ENCODE peak calls at places on chromosome 1, in ten cellular contexts. One of them, this sample, is unnamed.

GRCh38 chr1:205827623-205828022 is 14.6 kb upstream of the SLC41A1 start:
- DNase-seq in choroid plexus epithelial cell: no peak
- DNase-seq in GM12865: no peak
- DNase-seq in coronary artery: no peak
- DNase-seq in cardiac muscle cell: no peak
- DNase-seq in CD8-positive, alpha-beta T cell: no peak
- DNase-seq in astrocyte of the spinal cord: no peak
- DNase-seq in fibroblast of pulmonary artery: no peak
- DNase-seq in astrocyte: no peak
- DNase-seq in heart right ventricle: no peak
- DNase-seq in this sample: no peak

GRCh38 chr1:111976332-111976731 is 13.1 kb downstream of the KCND3 start:
- DNase-seq in choroid plexus epithelial cell: no peak
- DNase-seq in GM12865: no peak
- DNase-seq in coronary artery: no peak
- DNase-seq in cardiac muscle cell: no peak
- DNase-seq in CD8-positive, alpha-beta T cell: no peak
- DNase-seq in astrocyte of the spinal cord: no peak
- DNase-seq in fibroblast of pulmonary artery: no peak
- DNase-seq in astrocyte: no peak
- DNase-seq in heart right ventricle: no peak
- DNase-seq in this sample: no peak

GRCh38 chr1:203702130-203702577 is 62.8 kb upstream of the LAX1 start:
- DNase-seq in choroid plexus epithelial cell: peak
- DNase-seq in GM12865: peak
- DNase-seq in coronary artery: no peak
- DNase-seq in cardiac muscle cell: peak
- DNase-seq in CD8-positive, alpha-beta T cell: peak
- DNase-seq in astrocyte of the spinal cord: peak
- DNase-seq in fibroblast of pulmonary artery: peak
- DNase-seq in astrocyte: no peak
- DNase-seq in heart right ventricle: no peak
- DNase-seq in this sample: peak

GRCh38 chr1:202592141-202592540 is 118.1 kb downstream of the SYT2 start:
- DNase-seq in choroid plexus epithelial cell: no peak
- DNase-seq in GM12865: no peak
- DNase-seq in coronary artery: no peak
- DNase-seq in cardiac muscle cell: no peak
- DNase-seq in CD8-positive, alpha-beta T cell: no peak
- DNase-seq in astrocyte of the spinal cord: no peak
- DNase-seq in fibroblast of pulmonary artery: no peak
- DNase-seq in astrocyte: no peak
- DNase-seq in heart right ventricle: no peak
- DNase-seq in this sample: no peak

GRCh38 chr1:99441234-99442095 is 177.2 kb downstream of the PLPPR4 start:
- DNase-seq in choroid plexus epithelial cell: peak
- DNase-seq in GM12865: no peak
- DNase-seq in coronary artery: no peak
- DNase-seq in cardiac muscle cell: no peak
- DNase-seq in CD8-positive, alpha-beta T cell: no peak
- DNase-seq in astrocyte of the spinal cord: peak
- DNase-seq in fibroblast of pulmonary artery: peak
- DNase-seq in astrocyte: peak
- DNase-seq in heart right ventricle: no peak
- DNase-seq in this sample: peak

GRCh38 chr1:199311478-199312242 is 672.8 kb downstream of the PTPRC start:
- DNase-seq in choroid plexus epithelial cell: no peak
- DNase-seq in GM12865: no peak
- DNase-seq in coronary artery: no peak
- DNase-seq in cardiac muscle cell: no peak
- DNase-seq in CD8-positive, alpha-beta T cell: no peak
- DNase-seq in astrocyte of the spinal cord: no peak
- DNase-seq in fibroblast of pulmonary artery: no peak
- DNase-seq in astrocyte: no peak
- DNase-seq in heart right ventricle: no peak
- DNase-seq in this sample: no peak

GRCh38 chr1:93770640-93771039 is 89.0 kb upstream of the BCAR3 start:
- DNase-seq in choroid plexus epithelial cell: no peak
- DNase-seq in GM12865: no peak
- DNase-seq in coronary artery: no peak
- DNase-seq in cardiac muscle cell: peak
- DNase-seq in CD8-positive, alpha-beta T cell: no peak
- DNase-seq in astrocyte of the spinal cord: no peak
- DNase-seq in fibroblast of pulmonary artery: peak
- DNase-seq in astrocyte: no peak
- DNase-seq in heart right ventricle: no peak
- DNase-seq in this sample: peak

GRCh38 chr1:59194621-59195020 is 102.3 kb upstream of the FGGY start:
- DNase-seq in choroid plexus epithelial cell: no peak
- DNase-seq in GM12865: no peak
- DNase-seq in coronary artery: no peak
- DNase-seq in cardiac muscle cell: no peak
- DNase-seq in CD8-positive, alpha-beta T cell: no peak
- DNase-seq in astrocyte of the spinal cord: no peak
- DNase-seq in fibroblast of pulmonary artery: no peak
- DNase-seq in astrocyte: no peak
- DNase-seq in heart right ventricle: no peak
- DNase-seq in this sample: no peak

GRCh38 chr1:2989976-2990375 is 31.3 kb upstream of the ACTRT2 start:
- DNase-seq in choroid plexus epithelial cell: no peak
- DNase-seq in GM12865: no peak
- DNase-seq in coronary artery: no peak
- DNase-seq in cardiac muscle cell: no peak
- DNase-seq in CD8-positive, alpha-beta T cell: no peak
- DNase-seq in astrocyte of the spinal cord: no peak
- DNase-seq in fibroblast of pulmonary artery: no peak
- DNase-seq in astrocyte: no peak
- DNase-seq in heart right ventricle: no peak
- DNase-seq in this sample: no peak

GRCh38 chr1:225449261-225449660 is 21.4 kb upstream of the LBR start:
- DNase-seq in choroid plexus epithelial cell: no peak
- DNase-seq in GM12865: no peak
- DNase-seq in coronary artery: peak
- DNase-seq in cardiac muscle cell: no peak
- DNase-seq in CD8-positive, alpha-beta T cell: no peak
- DNase-seq in astrocyte of the spinal cord: no peak
- DNase-seq in fibroblast of pulmonary artery: no peak
- DNase-seq in astrocyte: no peak
- DNase-seq in heart right ventricle: no peak
- DNase-seq in this sample: no peak

GRCh38 chr1:192530254-192530653 is 45.3 kb upstream of the RGS1 start:
- DNase-seq in choroid plexus epithelial cell: peak
- DNase-seq in GM12865: peak
- DNase-seq in coronary artery: no peak
- DNase-seq in cardiac muscle cell: no peak
- DNase-seq in CD8-positive, alpha-beta T cell: no peak
- DNase-seq in astrocyte of the spinal cord: peak
- DNase-seq in fibroblast of pulmonary artery: peak
- DNase-seq in astrocyte: peak
- DNase-seq in heart right ventricle: no peak
- DNase-seq in this sample: peak

GRCh38 chr1:240338837-240339236 is 247.2 kb downstream of the FMN2 start:
- DNase-seq in choroid plexus epithelial cell: no peak
- DNase-seq in GM12865: no peak
- DNase-seq in coronary artery: no peak
- DNase-seq in cardiac muscle cell: no peak
- DNase-seq in CD8-positive, alpha-beta T cell: no peak
- DNase-seq in astrocyte of the spinal cord: no peak
- DNase-seq in fibroblast of pulmonary artery: no peak
- DNase-seq in astrocyte: no peak
- DNase-seq in heart right ventricle: no peak
- DNase-seq in this sample: no peak

GRCh38 chr1:161216945-161217712 is 2.0 kb downstream of the FCER1G start:
- DNase-seq in choroid plexus epithelial cell: peak
- DNase-seq in GM12865: peak
- DNase-seq in coronary artery: no peak
- DNase-seq in cardiac muscle cell: no peak
- DNase-seq in CD8-positive, alpha-beta T cell: no peak
- DNase-seq in astrocyte of the spinal cord: peak
- DNase-seq in fibroblast of pulmonary artery: peak
- DNase-seq in astrocyte: peak
- DNase-seq in heart right ventricle: no peak
- DNase-seq in this sample: peak

GRCh38 chr1:81717230-81717629 is 83.5 kb upstream of the ADGRL2 start:
- DNase-seq in choroid plexus epithelial cell: peak
- DNase-seq in GM12865: no peak
- DNase-seq in coronary artery: no peak
- DNase-seq in cardiac muscle cell: no peak
- DNase-seq in CD8-positive, alpha-beta T cell: no peak
- DNase-seq in astrocyte of the spinal cord: peak
- DNase-seq in fibroblast of pulmonary artery: no peak
- DNase-seq in astrocyte: no peak
- DNase-seq in heart right ventricle: no peak
- DNase-seq in this sample: no peak

DNA sequence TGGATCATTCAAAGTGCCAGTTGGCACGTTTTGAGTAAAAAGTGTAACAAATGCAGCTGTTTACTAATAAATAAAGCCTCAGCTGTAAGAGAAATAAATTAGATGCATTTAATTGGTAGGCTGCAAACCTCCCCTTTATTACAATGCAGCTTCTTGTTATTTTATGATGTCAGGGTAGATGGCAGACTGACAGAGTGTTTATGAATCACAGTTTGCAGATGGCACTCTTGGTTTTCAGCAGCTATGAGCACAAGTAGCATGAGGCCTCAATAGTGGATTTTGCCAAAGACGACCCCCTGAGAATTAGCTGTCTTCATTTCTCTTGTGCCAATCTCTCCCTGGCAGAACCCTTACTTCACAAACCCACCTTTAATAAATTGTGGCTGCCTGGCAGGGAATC is 161.2 kb upstream of the C1orf87 start:
- DNase-seq in choroid plexus epithelial cell: no peak
- DNase-seq in GM12865: no peak
- DNase-seq in coronary artery: no peak
- DNase-seq in cardiac muscle cell: no peak
- DNase-seq in CD8-positive, alpha-beta T cell: no peak
- DNase-seq in astrocyte of the spinal cord: no peak
- DNase-seq in fibroblast of pulmonary artery: no peak
- DNase-seq in astrocyte: no peak
- DNase-seq in heart right ventricle: no peak
- DNase-seq in this sample: no peak
- H3K4me3 ChIP-seq in choroid plexus epithelial cell: no peak
- H3K4me3 ChIP-seq in GM12865: no peak
- H3K4me3 ChIP-seq in coronary artery: no peak
- H3K4me3 ChIP-seq in cardiac muscle cell: no peak
- H3K4me3 ChIP-seq in CD8-positive, alpha-beta T cell: no peak
- H3K4me3 ChIP-seq in astrocyte of the spinal cord: no peak
- H3K4me3 ChIP-seq in fibroblast of pulmonary artery: no peak
- H3K4me3 ChIP-seq in astrocyte: no peak
- H3K4me3 ChIP-seq in heart right ventricle: no peak
- H3K4me3 ChIP-seq in this sample: no peak

GRCh38 chr1:53682881-53683280 is 56.1 kb downstream of the GLIS1 start:
- DNase-seq in choroid plexus epithelial cell: no peak
- DNase-seq in GM12865: no peak
- DNase-seq in coronary artery: no peak
- DNase-seq in cardiac muscle cell: no peak
- DNase-seq in CD8-positive, alpha-beta T cell: no peak
- DNase-seq in astrocyte of the spinal cord: no peak
- DNase-seq in fibroblast of pulmonary artery: no peak
- DNase-seq in astrocyte: no peak
- DNase-seq in heart right ventricle: no peak
- DNase-seq in this sample: no peak

GRCh38 chr1:53681647-53682368 is 57.2 kb downstream of the GLIS1 start:
- DNase-seq in choroid plexus epithelial cell: peak
- DNase-seq in GM12865: peak
- DNase-seq in coronary artery: no peak
- DNase-seq in cardiac muscle cell: peak
- DNase-seq in CD8-positive, alpha-beta T cell: peak
- DNase-seq in astrocyte of the spinal cord: no peak
- DNase-seq in fibroblast of pulmonary artery: peak
- DNase-seq in astrocyte: no peak
- DNase-seq in heart right ventricle: peak
- DNase-seq in this sample: peak

GRCh38 chr1:53683986-53684740 is 54.8 kb downstream of the GLIS1 start:
- DNase-seq in choroid plexus epithelial cell: no peak
- DNase-seq in GM12865: no peak
- DNase-seq in coronary artery: no peak
- DNase-seq in cardiac muscle cell: peak
- DNase-seq in CD8-positive, alpha-beta T cell: no peak
- DNase-seq in astrocyte of the spinal cord: no peak
- DNase-seq in fibroblast of pulmonary artery: no peak
- DNase-seq in astrocyte: no peak
- DNase-seq in heart right ventricle: no peak
- DNase-seq in this sample: no peak

GRCh38 chr1:53680868-53681267 is 58.1 kb downstream of the GLIS1 start:
- DNase-seq in choroid plexus epithelial cell: no peak
- DNase-seq in GM12865: no peak
- DNase-seq in coronary artery: no peak
- DNase-seq in cardiac muscle cell: no peak
- DNase-seq in CD8-positive, alpha-beta T cell: no peak
- DNase-seq in astrocyte of the spinal cord: no peak
- DNase-seq in fibroblast of pulmonary artery: no peak
- DNase-seq in astrocyte: no peak
- DNase-seq in heart right ventricle: no peak
- DNase-seq in this sample: no peak

GRCh38 chr1:53682369-53682685 is 56.6 kb downstream of the GLIS1 start:
- DNase-seq in choroid plexus epithelial cell: no peak
- DNase-seq in GM12865: no peak
- DNase-seq in coronary artery: no peak
- DNase-seq in cardiac muscle cell: no peak
- DNase-seq in CD8-positive, alpha-beta T cell: no peak
- DNase-seq in astrocyte of the spinal cord: no peak
- DNase-seq in fibroblast of pulmonary artery: no peak
- DNase-seq in astrocyte: no peak
- DNase-seq in heart right ventricle: no peak
- DNase-seq in this sample: no peak
- TF ChIP-seq CTCF in choroid plexus epithelial cell: no peak
- TF ChIP-seq CTCF in GM12865: no peak
- TF ChIP-seq CTCF in coronary artery: no peak
- TF ChIP-seq CTCF in cardiac muscle cell: no peak
- TF ChIP-seq CTCF in CD8-positive, alpha-beta T cell: no peak
- TF ChIP-seq CTCF in astrocyte of the spinal cord: no peak
- TF ChIP-seq CTCF in fibroblast of pulmonary artery: no peak
- TF ChIP-seq CTCF in astrocyte: no peak
- TF ChIP-seq CTCF in heart right ventricle: no peak
- TF ChIP-seq CTCF in this sample: no peak

DNA sequence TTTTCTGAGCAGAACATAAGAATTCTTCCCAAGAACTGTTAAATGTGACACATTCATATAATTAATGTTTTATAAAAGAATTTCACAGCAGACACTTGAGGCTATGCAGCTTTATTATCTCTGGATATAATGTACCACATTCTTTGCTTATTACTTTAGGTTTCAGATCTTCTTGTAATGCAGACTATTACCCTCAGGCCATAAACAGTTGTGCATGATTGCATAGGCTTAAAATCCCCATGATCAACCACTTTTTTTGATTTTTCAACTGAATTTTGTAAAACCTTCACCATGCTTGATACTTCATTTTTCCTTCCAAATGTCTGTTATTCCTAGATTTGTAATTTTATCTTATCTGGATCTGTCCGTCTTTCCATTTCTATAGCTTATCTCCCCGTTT is 1355.7 kb downstream of the BRINP3 start:
- DNase-seq in choroid plexus epithelial cell: no peak
- DNase-seq in GM12865: no peak
- DNase-seq in coronary artery: no peak
- DNase-seq in cardiac muscle cell: no peak
- DNase-seq in CD8-positive, alpha-beta T cell: no peak
- DNase-seq in astrocyte of the spinal cord: no peak
- DNase-seq in fibroblast of pulmonary artery: no peak
- DNase-seq in astrocyte: no peak
- DNase-seq in heart right ventricle: no peak
- DNase-seq in this sample: no peak
- H3K4me3 ChIP-seq in choroid plexus epithelial cell: no peak
- H3K4me3 ChIP-seq in GM12865: no peak
- H3K4me3 ChIP-seq in coronary artery: no peak
- H3K4me3 ChIP-seq in cardiac muscle cell: no peak
- H3K4me3 ChIP-seq in CD8-positive, alpha-beta T cell: no peak
- H3K4me3 ChIP-seq in astrocyte of the spinal cord: no peak
- H3K4me3 ChIP-seq in fibroblast of pulmonary artery: no peak
- H3K4me3 ChIP-seq in astrocyte: no peak
- H3K4me3 ChIP-seq in heart right ventricle: no peak
- H3K4me3 ChIP-seq in this sample: no peak

GRCh38 chr1:201229771-201230635 is 39.4 kb downstream of the IGFN1 start:
- DNase-seq in choroid plexus epithelial cell: peak
- DNase-seq in GM12865: no peak
- DNase-seq in coronary artery: no peak
- DNase-seq in cardiac muscle cell: no peak
- DNase-seq in CD8-positive, alpha-beta T cell: no peak
- DNase-seq in astrocyte of the spinal cord: peak
- DNase-seq in fibroblast of pulmonary artery: no peak
- DNase-seq in astrocyte: peak
- DNase-seq in heart right ventricle: no peak
- DNase-seq in this sample: peak
- TF ChIP-seq CTCF in choroid plexus epithelial cell: peak
- TF ChIP-seq CTCF in GM12865: no peak
- TF ChIP-seq CTCF in coronary artery: no peak
- TF ChIP-seq CTCF in cardiac muscle cell: no peak
- TF ChIP-seq CTCF in CD8-positive, alpha-beta T cell: no peak
- TF ChIP-seq CTCF in astrocyte of the spinal cord: peak
- TF ChIP-seq CTCF in fibroblast of pulmonary artery: no peak
- TF ChIP-seq CTCF in astrocyte: peak
- TF ChIP-seq CTCF in heart right ventricle: no peak
- TF ChIP-seq CTCF in this sample: peak

This sample was measured in fibroblast of the aortic adventitia.